ENCODE peak calls at places on chromosomes 12 and 14, in seven cellular contexts. Z is GM13976, L is heart right ventricle, N is AG04450, T is WTC11, C is PC-3, U is fibroblast of pulmonary artery. I is an unnamed sample.

GRCh38 chr14:23089498-23090253 is 5.3 kb downstream of the ACIN1 start:
- DNase-seq in T (no peak), Z (no peak), N (no peak), U (no peak), L (no peak), C (no peak), I (no peak)

GRCh38 chr14:102848830-102849521 is 71.7 kb downstream of the TRAF3 start:
- DNase-seq in Z (no peak), C (no peak), T (no peak), U (no peak), L (peak; percentile 48), N (no peak), I (no peak)

GRCh38 chr12:110619534-110619953 is 5.6 kb downstream of the TCTN1 start:
- DNase-seq in T (no peak), U (no peak), N (no peak), Z (peak; percentile 44), L (no peak), C (peak; percentile 14), I (no peak)

GRCh38 chr12:69687390-69687789 is 11.7 kb downstream of the BEST3 start:
- DNase-seq in T (no peak), Z (no peak), U (peak; percentile 14), L (no peak), C (no peak), N (no peak), I (no peak)

GRCh38 chr12:39483597-39483996 is 40.7 kb upstream of the KIF21A start:
- DNase-seq in T (no peak), U (no peak), L (no peak), C (no peak), Z (no peak), N (no peak), I (no peak)

GRCh38 chr12:89669197-89669596 is 39.4 kb downstream of the ATP2B1 start:
- DNase-seq in N (no peak), C (no peak), U (no peak), L (no peak), T (no peak), Z (no peak), I (no peak)

GRCh38 chr12:30928356-30929264 is 2.1 kb downstream of the TSPAN11 start:
- DNase-seq in C (no peak), L (peak; percentile 47), Z (no peak), N (no peak), U (no peak), T (no peak), I (no peak)

GRCh38 chr14:100305446-100306255 is 593 bp downstream of the SLC25A29 start:
- DNase-seq in T (peak; percentile 49), N (no peak), U (no peak), C (peak; percentile 11), Z (no peak), L (peak; percentile 53), I (no peak)

GRCh38 chr14:75711796-75712211 is 50.8 kb downstream of the TTLL5 start:
- DNase-seq in L (peak; percentile 54), C (peak; percentile 96), Z (peak; percentile 13), U (peak; percentile 87), T (peak; percentile 13), N (peak; percentile 34), I (peak; percentile 91)

GRCh38 chr12:131390408-131391100 is 320.3 kb upstream of the SFSWAP start:
- DNase-seq in U (no peak), T (peak; percentile 74), N (no peak), L (no peak), Z (peak; percentile 63), C (peak; percentile 62), I (no peak)

GRCh38 chr14:30928462-30928861 is 54.1 kb downstream of the COCH start:
- DNase-seq in Z (peak; percentile 11), C (no peak), L (no peak), U (peak; percentile 40), N (no peak), T (no peak), I (no peak)

GRCh38 chr14:44962573-44963528 is 861 bp downstream of the TOGARAM1 start:
- DNase-seq in T (peak; percentile 39), N (peak; percentile 15), L (peak; percentile 60), Z (no peak), U (peak; percentile 58), C (peak; percentile 33), I (peak; percentile 62)

GRCh38 chr12:42819801-42820200 is 230.3 kb upstream of the PRICKLE1 start:
- DNase-seq in L (no peak), U (no peak), T (no peak), N (no peak), Z (no peak), C (no peak), I (no peak)

GRCh38 chr12:5473076-5473475 is 41.2 kb downstream of the NTF3 start:
- DNase-seq in C (no peak), N (no peak), T (no peak), U (peak; percentile 31), L (no peak), Z (no peak), I (no peak)

DNA sequence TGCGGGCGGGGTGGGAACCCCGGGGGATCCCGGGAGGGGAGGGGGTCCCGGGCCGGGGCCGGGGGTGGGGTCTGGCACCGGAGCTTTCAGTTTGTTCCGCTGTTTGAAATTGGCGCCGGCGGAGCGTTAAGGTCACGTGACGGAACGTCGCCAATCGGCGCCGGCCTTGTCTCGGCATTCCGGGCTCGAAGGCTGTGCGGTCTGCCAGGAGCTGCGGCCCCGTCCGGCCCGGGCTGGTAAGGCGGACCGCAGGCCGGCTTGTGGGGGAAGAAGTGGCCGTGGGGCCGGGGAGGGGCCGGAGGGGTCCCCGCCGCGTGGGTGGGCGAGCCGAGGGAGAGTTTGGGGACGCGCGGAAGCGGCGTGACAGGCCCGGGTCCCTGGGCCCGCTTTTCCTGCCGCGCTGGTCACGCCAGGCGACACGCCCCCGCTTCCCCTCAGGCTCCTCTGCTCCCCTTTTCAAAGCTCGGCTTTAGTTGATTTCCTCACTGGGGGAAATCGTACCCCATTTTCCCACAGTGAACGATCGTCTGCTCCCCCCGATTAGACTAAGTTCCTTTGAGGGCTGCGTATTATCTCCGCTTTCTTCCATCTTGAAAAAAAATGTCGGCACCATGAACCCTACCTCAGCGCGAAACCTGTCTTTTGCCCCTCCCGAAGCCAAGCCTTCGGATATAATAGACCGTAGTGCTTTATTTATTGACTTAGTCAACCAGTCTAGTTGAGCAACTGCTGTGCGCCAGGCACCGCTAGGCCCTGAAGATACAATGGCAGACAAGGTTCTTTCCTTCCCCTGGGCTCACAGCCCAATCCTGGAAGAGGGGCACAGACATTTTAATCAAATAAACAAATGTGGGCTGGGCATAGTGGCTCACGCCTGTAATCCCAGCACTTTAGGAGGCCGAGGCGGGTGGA is at the start of the genes FOXM1 and RHNO1:
- DNase-seq in C (peak; percentile 85), T (peak; percentile 94), N (peak; percentile 66), Z (peak; percentile 95), L (peak; percentile 91), U (peak; percentile 89), I (peak; percentile 97)
- TF ChIP-seq CTCF in C (no peak), T (no peak), N (peak; percentile 11), Z (no peak), L (peak; percentile 35), U (no peak), I (peak; percentile 48)

GRCh38 chr12:48340891-48341290 is 9.8 kb downstream of the ZNF641 start:
- DNase-seq in Z (no peak), N (no peak), U (peak; percentile 16), T (no peak), C (no peak), L (no peak), I (no peak)

GRCh38 chr12:48331389-48331788 is 19.3 kb downstream of the ZNF641 start:
- DNase-seq in N (no peak), L (no peak), C (no peak), Z (no peak), U (no peak), T (no peak), I (no peak)

GRCh38 chr12:48336066-48336465 is 14.7 kb downstream of the ZNF641 start:
- DNase-seq in U (no peak), N (no peak), C (no peak), T (no peak), Z (no peak), L (no peak), I (no peak)

GRCh38 chr12:48334807-48335206 is 15.9 kb downstream of the ZNF641 start:
- DNase-seq in U (no peak), N (no peak), L (no peak), Z (no peak), T (no peak), C (no peak), I (no peak)

DNA sequence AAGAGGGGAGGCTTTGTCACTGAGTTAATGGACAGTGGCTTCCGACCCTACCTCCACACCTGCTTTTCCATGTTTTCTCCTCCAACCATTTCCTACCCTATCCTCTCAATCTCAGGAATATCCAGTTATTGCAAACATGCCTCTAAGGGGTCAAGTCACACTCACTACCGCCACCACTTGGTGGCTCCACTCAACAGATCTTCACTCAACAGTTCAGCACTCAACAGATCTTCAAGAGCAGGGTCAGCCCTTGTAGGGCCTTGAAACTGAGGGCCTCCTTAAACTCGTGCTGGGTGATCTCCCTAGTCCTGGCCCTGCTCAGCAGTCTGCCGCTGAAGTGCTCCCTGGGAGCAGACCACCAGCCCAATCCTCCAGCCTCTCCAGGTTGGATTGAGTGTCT is 14.2 kb downstream of the ZNF641 start:
- DNase-seq in C (peak; percentile 13), L (no peak), T (peak; percentile 35), Z (no peak), U (peak; percentile 13), N (no peak), I (no peak)
- TF ChIP-seq CTCF in C (peak; percentile 35), L (peak; percentile 6), T (no peak), Z (no peak), U (peak; percentile 21), N (no peak), I (no peak)

GRCh38 chr12:108842364-108842763 is 15.0 kb downstream of the SSH1 start:
- DNase-seq in U (no peak), N (no peak), L (no peak), Z (no peak), C (no peak), T (no peak), I (no peak)

GRCh38 chr12:108847705-108848104 is 9.7 kb downstream of the SSH1 start:
- DNase-seq in N (no peak), Z (no peak), L (no peak), C (no peak), U (no peak), T (no peak), I (peak; percentile 63)

GRCh38 chr12:108843187-108843586 is 14.2 kb downstream of the SSH1 start:
- DNase-seq in Z (no peak), T (no peak), C (no peak), U (no peak), L (no peak), N (no peak), I (no peak)

GRCh38 chr12:108846320-108846719 is 11.1 kb downstream of the SSH1 start:
- DNase-seq in T (no peak), N (no peak), U (no peak), C (no peak), L (peak; percentile 62), Z (no peak), I (peak; percentile 90)

GRCh38 chr12:108845696-108846095 is 11.7 kb downstream of the SSH1 start:
- DNase-seq in Z (no peak), N (no peak), L (no peak), U (no peak), C (no peak), T (no peak), I (no peak)
- TF ChIP-seq CTCF in Z (no peak), N (no peak), L (no peak), U (no peak), C (no peak), T (no peak), I (no peak)

DNA sequence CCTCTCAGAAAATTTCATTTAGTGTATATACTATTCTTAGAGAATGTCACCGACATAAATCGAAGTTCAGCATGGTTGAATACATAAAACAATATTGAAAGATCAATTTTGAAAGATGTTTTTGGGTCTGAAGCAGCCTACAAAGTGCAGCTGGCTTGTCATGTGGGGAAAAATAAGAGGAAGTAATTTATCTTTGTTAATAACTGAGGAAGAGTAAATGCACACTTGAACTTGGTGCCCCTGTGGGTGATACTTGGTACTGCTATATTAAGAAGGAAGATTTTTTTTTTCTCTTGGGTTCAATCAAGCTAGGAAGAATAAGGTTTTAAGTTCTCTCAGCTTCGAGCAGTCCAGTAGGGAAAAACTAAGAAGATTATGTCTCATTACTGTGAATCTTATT is 661.3 kb downstream of the RPL10L start:
- DNase-seq in T (no peak), Z (no peak), L (no peak), C (peak; percentile 33), U (no peak), N (no peak), I (no peak)
- TF ChIP-seq CTCF in T (peak; percentile 31), Z (no peak), L (no peak), C (peak; percentile 57), U (peak; percentile 20), N (peak; percentile 40), I (peak; percentile 24)

I was measured in dorsolateral prefrontal cortex.